ENCODE peak calls at places on chromosomes 7 and 10, in seven cellular contexts. C is hepatocyte; G is AG04450; F is stomach; K is CD4-positive, CD25-positive, alpha-beta regulatory T cell; N is lung; M is right cardiac atrium. A is an unnamed sample.

GRCh38 chr7:21767300-21767900 is 178.3 kb downstream of the CDCA7L start:
- DNase-seq in C (peak; percentile 87), G (no peak), F (peak; percentile 50), K (no peak), N (peak; percentile 62), M (no peak), A (peak; percentile 19)

GRCh38 chr10:30413996-30414576 is 19.9 kb upstream of the MAP3K8 start:
- DNase-seq in C (peak; percentile 78), G (no peak), F (no peak), K (no peak), N (no peak), M (no peak), A (peak; percentile 56)

GRCh38 chr7:51647486-51647885 is 330.9 kb upstream of the COBL start:
- DNase-seq in C (no peak), G (no peak), F (no peak), K (no peak), N (no peak), M (no peak), A (no peak)

GRCh38 chr10:30185916-30186315 is 126.5 kb upstream of the JCAD start:
- DNase-seq in C (no peak), G (peak; percentile 51), F (no peak), K (no peak), N (no peak), M (no peak), A (no peak)

GRCh38 chr10:1657500-1657899 is 79.8 kb downstream of the ADARB2 start:
- DNase-seq in C (no peak), G (no peak), F (no peak), K (no peak), N (no peak), M (no peak), A (no peak)

GRCh38 chr7:133945497-133945896 is 181.6 kb upstream of the LRGUK start:
- DNase-seq in C (no peak), G (no peak), F (no peak), K (no peak), N (no peak), M (no peak), A (no peak)

GRCh38 chr7:122329145-122329802 is 24.7 kb upstream of the FEZF1 start:
- DNase-seq in C (no peak), G (no peak), F (no peak), K (no peak), N (no peak), M (no peak), A (no peak)

GRCh38 chr7:92557249-92557648 is 28.7 kb downstream of the RBM48 start:
- DNase-seq in C (no peak), G (no peak), F (no peak), K (no peak), N (no peak), M (no peak), A (no peak)

GRCh38 chr10:16809074-16809718 is 8.0 kb downstream of the RSU1 start:
- DNase-seq in C (peak; percentile 49), G (no peak), F (peak; percentile 38), K (peak; percentile 19), N (no peak), M (peak; percentile 33), A (peak; percentile 38)

GRCh38 chr7:94129443-94130140 is 125.4 kb upstream of the BET1 start:
- DNase-seq in C (peak; percentile 30), G (peak; percentile 90), F (no peak), K (no peak), N (no peak), M (no peak), A (no peak)

GRCh38 chr10:22473044-22473443 is 127.7 kb downstream of the SPAG6 start:
- DNase-seq in C (no peak), G (no peak), F (no peak), K (no peak), N (no peak), M (no peak), A (no peak)

GRCh38 chr10:34966440-34966839 is 123.7 kb downstream of the CUL2 start:
- DNase-seq in C (no peak), G (no peak), F (no peak), K (no peak), N (no peak), M (no peak), A (no peak)

GRCh38 chr10:983951-984705 is 4.1 kb upstream of the GTPBP4 start:
- DNase-seq in C (peak; percentile 82), G (no peak), F (peak; percentile 84), K (no peak), N (peak; percentile 62), M (no peak), A (no peak)

GRCh38 chr7:12067156-12067831 is 143.8 kb upstream of the TMEM106B start:
- DNase-seq in C (peak; percentile 79), G (peak; percentile 46), F (peak; percentile 59), K (peak; percentile 15), N (peak; percentile 47), M (no peak), A (peak; percentile 72)

GRCh38 chr10:22365644-22366565 is 20.6 kb downstream of the SPAG6 start:
- DNase-seq in C (no peak), G (no peak), F (no peak), K (no peak), N (no peak), M (no peak), A (no peak)

GRCh38 chr10:6009961-6010360 is 32.6 kb upstream of the IL15RA start:
- DNase-seq in C (no peak), G (no peak), F (no peak), K (no peak), N (no peak), M (no peak), A (peak; percentile 3)

GRCh38 chr10:9209105-9209798 is 1154.8 kb downstream of the GATA3 start:
- DNase-seq in C (peak; percentile 70), G (peak; percentile 26), F (peak; percentile 66), K (peak; percentile 46), N (peak; percentile 65), M (peak; percentile 36), A (peak; percentile 57)

GRCh38 chr10:14837003-14837755 is 658 bp downstream of the CDNF start:
- DNase-seq in C (no peak), G (peak; percentile 23), F (no peak), K (no peak), N (no peak), M (no peak), A (no peak)

GRCh38 chr7:112006071-112006470 is 200.1 kb downstream of the DOCK4 start:
- DNase-seq in C (no peak), G (no peak), F (no peak), K (no peak), N (no peak), M (no peak), A (no peak)

GRCh38 chr10:63376560-63377304 is 89.0 kb downstream of the JMJD1C start:
- DNase-seq in C (no peak), G (no peak), F (no peak), K (no peak), N (no peak), M (no peak), A (no peak)

GRCh38 chr10:76998451-76998850 is 639.2 kb downstream of the KCNMA1 start:
- DNase-seq in C (no peak), G (no peak), F (no peak), K (no peak), N (no peak), M (no peak), A (no peak)

GRCh38 chr10:58820862-58821559 is 308.3 kb downstream of the BICC1 start:
- DNase-seq in C (no peak), G (peak; percentile 16), F (no peak), K (no peak), N (no peak), M (no peak), A (no peak)
- H3K27ac ChIP-seq in C (peak overlapping the region; percentile 9), G (no peak overlapping the region), F (no peak overlapping the region), K (no peak overlapping the region), N (no peak overlapping the region), M (no peak overlapping the region), A (no peak overlapping the region)

DNA sequence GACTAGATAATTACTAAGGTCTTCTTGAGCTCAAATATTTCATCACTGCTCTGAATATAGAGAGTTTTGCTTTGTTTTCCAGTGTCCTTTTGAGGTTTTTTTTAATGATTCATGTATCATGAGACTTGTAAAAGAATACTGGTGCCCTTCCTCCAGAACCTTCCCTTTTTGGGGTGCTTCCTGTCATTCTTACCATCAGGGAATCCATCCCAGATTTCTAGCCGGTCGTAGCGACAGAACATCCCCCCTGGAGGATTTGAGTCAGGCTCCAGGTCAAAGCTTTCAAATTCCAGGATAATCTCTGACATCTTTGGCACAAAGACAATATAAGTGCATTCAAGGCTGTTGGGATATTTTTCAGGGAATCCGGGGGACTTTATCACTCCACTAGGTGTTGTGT is 71.0 kb downstream of the NRP1 start:
- DNase-seq in C (no peak), G (no peak), F (no peak), K (no peak), N (no peak), M (no peak), A (no peak)
- H3K27ac ChIP-seq in C (peak overlapping the region; percentile 88), G (peak overlapping the region; percentile 89), F (no peak overlapping the region), K (no peak overlapping the region), N (no peak overlapping the region), M (no peak overlapping the region), A (peak overlapping the region; percentile 22)

GRCh38 chr10:79397575-79398303 is 47.7 kb downstream of the ZCCHC24 start:
- DNase-seq in C (peak; percentile 62), G (no peak), F (no peak), K (no peak), N (no peak), M (peak; percentile 84), A (no peak)
- H3K27ac ChIP-seq in C (peak overlapping the region; percentile 93), G (peak overlapping the region; percentile 100), F (no peak overlapping the region), K (no peak overlapping the region), N (peak overlapping the region; percentile 81), M (peak overlapping the region; percentile 99), A (peak overlapping the region; percentile 60)

DNA sequence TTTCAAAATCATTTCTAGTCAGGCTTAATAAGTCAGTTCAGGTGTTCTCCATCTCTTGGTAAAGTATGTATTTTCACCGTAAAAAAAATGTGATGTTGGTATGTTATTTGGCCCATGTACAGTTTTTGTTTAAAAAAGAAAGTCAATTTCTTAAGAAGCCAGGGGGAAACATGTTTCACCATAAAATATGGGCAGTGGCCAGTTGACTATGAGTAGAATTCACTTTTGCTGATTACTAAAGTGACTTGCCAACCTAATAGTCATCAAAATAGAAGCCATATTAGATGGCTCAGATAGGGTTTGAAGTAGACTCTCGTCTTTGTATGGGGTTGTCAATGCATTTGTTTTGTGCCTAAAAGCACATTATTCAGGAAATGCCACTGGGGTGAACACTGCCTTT is 266.3 kb downstream of the BICC1 start:
- DNase-seq in C (no peak), G (no peak), F (no peak), K (no peak), N (no peak), M (no peak), A (no peak)
- H3K27ac ChIP-seq in C (no peak overlapping the region), G (no peak overlapping the region), F (no peak overlapping the region), K (no peak overlapping the region), N (no peak overlapping the region), M (no peak overlapping the region), A (no peak overlapping the region)

DNA sequence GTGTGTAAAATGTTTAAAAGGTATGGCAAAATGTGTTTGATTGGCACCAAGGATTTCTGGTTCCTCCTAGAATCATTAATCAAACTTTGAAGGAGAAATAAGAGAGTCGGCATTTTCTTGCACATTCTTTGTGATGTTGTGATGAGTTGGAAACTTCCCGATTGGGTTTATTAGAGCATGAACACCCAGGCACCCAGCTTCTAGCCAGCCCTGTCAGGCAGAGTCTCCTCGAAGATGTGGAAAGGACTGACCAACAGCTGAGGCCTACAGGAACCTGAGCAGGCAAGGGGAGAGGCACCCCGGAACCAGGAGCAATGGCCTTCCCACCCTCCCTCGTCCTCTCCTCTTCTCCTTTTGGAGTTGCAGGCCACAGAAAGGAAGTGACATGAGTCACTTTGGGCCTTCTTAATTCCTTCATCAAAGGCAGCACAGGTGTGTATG is 68.7 kb downstream of the EGFR start:
- DNase-seq in C (no peak), G (no peak), F (no peak), K (no peak), N (no peak), M (no peak), A (no peak)
- H3K27ac ChIP-seq in C (peak overlapping the region; percentile 86), G (no peak overlapping the region), F (no peak overlapping the region), K (no peak overlapping the region), N (peak overlapping the region; percentile 73), M (no peak overlapping the region), A (no peak overlapping the region)

A was measured in colonic mucosa.